ENCODE peak calls at places on chromosomes 16 and 17, in seven cellular contexts. I, M, S, L, D, Q and X are unnamed samples.

GRCh38 chr17:73101031-73101430 is 8.5 kb upstream of the SLC39A11 start:
- DNase-seq in S (no peak), L (no peak), D (no peak), I (no peak), Q (no peak), M (no peak), X (no peak)

GRCh38 chr17:18184143-18185007 is 747 bp downstream of the ALKBH5 start:
- DNase-seq in L (peak), Q (no peak), D (peak), S (peak), I (peak), M (peak), X (peak)

GRCh38 chr16:53968454-53968853 is 264.5 kb downstream of the FTO start:
- DNase-seq in L (no peak), Q (no peak), I (no peak), M (no peak), S (no peak), D (no peak), X (no peak)

GRCh38 chr16:19330801-19331484 is 45.4 kb downstream of the CLEC19A start:
- DNase-seq in L (no peak), D (no peak), I (no peak), Q (no peak), S (no peak), M (no peak), X (no peak)

GRCh38 chr16:12157510-12158093 is 181.1 kb downstream of the SNX29 start:
- DNase-seq in D (no peak), Q (no peak), S (no peak), M (no peak), L (no peak), I (no peak), X (no peak)

GRCh38 chr17:68195667-68196393 is 52.0 kb upstream of the AMZ2 start:
- DNase-seq in M (no peak), S (peak), D (no peak), I (no peak), Q (no peak), L (no peak), X (no peak)

GRCh38 chr16:50909831-50910697 is 168.2 kb downstream of the CYLD start:
- DNase-seq in D (no peak), I (no peak), S (no peak), M (no peak), L (no peak), Q (no peak), X (no peak)

GRCh38 chr16:68993421-68993820 is 112.0 kb upstream of the HAS3 start:
- DNase-seq in L (no peak), I (no peak), M (no peak), D (no peak), S (no peak), Q (no peak), X (no peak)

GRCh38 chr17:79461041-79461440 is 149.8 kb downstream of the RBFOX3 start:
- DNase-seq in M (no peak), L (no peak), Q (no peak), D (no peak), I (no peak), S (no peak), X (no peak)

GRCh38 chr17:30415491-30415890 is 36.8 kb downstream of the CPD start:
- DNase-seq in L (no peak), M (no peak), Q (no peak), I (no peak), S (no peak), D (no peak), X (no peak)

GRCh38 chr16:46753015-46753414 is 4.9 kb upstream of the MYLK3 start:
- DNase-seq in M (no peak), D (no peak), I (no peak), L (no peak), S (no peak), Q (no peak), X (no peak)

GRCh38 chr16:9381908-9382307 is 290.5 kb downstream of the HAPSTR1 start:
- DNase-seq in S (no peak), L (no peak), I (no peak), Q (no peak), D (no peak), M (no peak), X (no peak)

GRCh38 chr17:2195729-2196128 is 107.9 kb downstream of the SMG6 start:
- DNase-seq in S (peak), Q (no peak), L (no peak), M (no peak), I (peak), D (peak), X (peak)

GRCh38 chr16:7270823-7271222 is 61.8 kb upstream of the RBFOX1 start:
- DNase-seq in S (no peak), L (no peak), D (no peak), M (no peak), I (no peak), Q (no peak), X (no peak)

GRCh38 chr16:86554599-86554916 is 477 bp downstream of the MTHFSD start:
- DNase-seq in L (no peak), I (peak), S (no peak), Q (no peak), M (no peak), D (no peak), X (no peak)

GRCh38 chr17:76385892-76386786 is 1.7 kb downstream of the SPHK1 start:
- DNase-seq in S (peak), M (peak), D (peak), L (peak), Q (peak), I (peak), X (peak)